ENCODE peak calls at places on chromosomes 16 and 17, in five cellular contexts. One of them, this sample, is unnamed.

GRCh38 chr17:7825206-7825980 is 8.6 kb upstream of the KDM6B start:
- DNase-seq in stomach: no peak
- DNase-seq in transverse colon: no peak
- DNase-seq in HCT116: no peak
- DNase-seq in suprapubic skin: no peak
- DNase-seq in this sample: no peak

GRCh38 chr17:27878776-27879562 is 14.2 kb downstream of the LYRM9 start:
- DNase-seq in stomach: no peak
- DNase-seq in HCT116: no peak
- DNase-seq in suprapubic skin: no peak
- DNase-seq in transverse colon: no peak
- DNase-seq in this sample: no peak

GRCh38 chr16:67336646-67337045 is 10.0 kb downstream of the LRRC36 start:
- DNase-seq in transverse colon: no peak
- DNase-seq in suprapubic skin: no peak
- DNase-seq in HCT116: no peak
- DNase-seq in stomach: no peak
- DNase-seq in this sample: no peak

GRCh38 chr17:49440581-49440980 is 25.9 kb upstream of the PHB1 start:
- DNase-seq in stomach: no peak
- DNase-seq in transverse colon: no peak
- DNase-seq in suprapubic skin: peak
- DNase-seq in HCT116: no peak
- DNase-seq in this sample: no peak

GRCh38 chr16:53372942-53373871 is 61.1 kb upstream of the RBL2 start:
- DNase-seq in HCT116: peak
- DNase-seq in transverse colon: peak
- DNase-seq in suprapubic skin: no peak
- DNase-seq in stomach: peak
- DNase-seq in this sample: no peak

GRCh38 chr17:59572301-59572924 is 7.0 kb downstream of the DHX40 start:
- DNase-seq in suprapubic skin: no peak
- DNase-seq in transverse colon: no peak
- DNase-seq in stomach: no peak
- DNase-seq in HCT116: no peak
- DNase-seq in this sample: no peak

GRCh38 chr17:32265896-32266388 is 310 bp downstream of the RHBDL3 start:
- DNase-seq in stomach: no peak
- DNase-seq in transverse colon: no peak
- DNase-seq in HCT116: no peak
- DNase-seq in suprapubic skin: no peak
- DNase-seq in this sample: no peak

GRCh38 chr17:48013876-48014602 is 23.6 kb downstream of the COPZ2 start:
- DNase-seq in suprapubic skin: no peak
- DNase-seq in stomach: no peak
- DNase-seq in transverse colon: no peak
- DNase-seq in HCT116: no peak
- DNase-seq in this sample: no peak

GRCh38 chr17:7435676-7436555 is 681 bp downstream of the TMEM102 start:
- DNase-seq in HCT116: peak
- DNase-seq in transverse colon: peak
- DNase-seq in suprapubic skin: no peak
- DNase-seq in stomach: peak
- DNase-seq in this sample: no peak

GRCh38 chr17:81325057-81325973 is 30.2 kb upstream of the SLC38A10 start:
- DNase-seq in transverse colon: no peak
- DNase-seq in stomach: no peak
- DNase-seq in HCT116: no peak
- DNase-seq in suprapubic skin: no peak
- DNase-seq in this sample: no peak

GRCh38 chr17:78414178-78415162 is 36.0 kb downstream of the PGS1 start:
- DNase-seq in stomach: no peak
- DNase-seq in transverse colon: no peak
- DNase-seq in suprapubic skin: no peak
- DNase-seq in HCT116: no peak
- DNase-seq in this sample: no peak

GRCh38 chr17:40564883-40565744 is at the start of gene CCR7:
- DNase-seq in transverse colon: peak
- DNase-seq in HCT116: no peak
- DNase-seq in suprapubic skin: no peak
- DNase-seq in stomach: peak
- DNase-seq in this sample: no peak

GRCh38 chr17:2207815-2208515 is 95.6 kb downstream of the SMG6 start:
- DNase-seq in stomach: no peak
- DNase-seq in transverse colon: no peak
- DNase-seq in suprapubic skin: no peak
- DNase-seq in HCT116: no peak
- DNase-seq in this sample: no peak

GRCh38 chr17:27817731-27818130 is 17.4 kb upstream of the NOS2 start:
- DNase-seq in suprapubic skin: no peak
- DNase-seq in transverse colon: no peak
- DNase-seq in HCT116: no peak
- DNase-seq in stomach: no peak
- DNase-seq in this sample: no peak

GRCh38 chr17:21039839-21040575 is 2.8 kb downstream of the USP22 start:
- DNase-seq in transverse colon: no peak
- DNase-seq in suprapubic skin: no peak
- DNase-seq in HCT116: peak
- DNase-seq in stomach: no peak
- DNase-seq in this sample: no peak

GRCh38 chr17:36721560-36722120 is 120.3 kb downstream of the MRM1 start:
- DNase-seq in suprapubic skin: no peak
- DNase-seq in HCT116: no peak
- DNase-seq in stomach: no peak
- DNase-seq in transverse colon: no peak
- DNase-seq in this sample: no peak

GRCh38 chr16:85524630-85525463 is 88.3 kb upstream of the GSE1 start:
- DNase-seq in suprapubic skin: no peak
- DNase-seq in stomach: peak
- DNase-seq in transverse colon: no peak
- DNase-seq in HCT116: no peak
- DNase-seq in this sample: no peak

GRCh38 chr17:40314557-40314953 is 5.6 kb downstream of the RARA start:
- DNase-seq in transverse colon: peak
- DNase-seq in suprapubic skin: peak
- DNase-seq in stomach: peak
- DNase-seq in HCT116: peak
- DNase-seq in this sample: no peak

GRCh38 chr17:44967907-44968224 is 237 bp downstream of the C1QL1 start:
- DNase-seq in stomach: no peak
- DNase-seq in suprapubic skin: no peak
- DNase-seq in transverse colon: no peak
- DNase-seq in HCT116: no peak
- DNase-seq in this sample: no peak

GRCh38 chr16:83631006-83631405 is 176.8 kb upstream of the HSBP1 start:
- DNase-seq in stomach: no peak
- DNase-seq in HCT116: no peak
- DNase-seq in transverse colon: no peak
- DNase-seq in suprapubic skin: no peak
- DNase-seq in this sample: no peak

GRCh38 chr17:38693700-38694329 is 11.3 kb upstream of the MLLT6 start:
- DNase-seq in transverse colon: peak
- DNase-seq in stomach: peak
- DNase-seq in suprapubic skin: peak
- DNase-seq in HCT116: no peak
- DNase-seq in this sample: no peak

GRCh38 chr16:460787-461186 is 35.3 kb downstream of the RAB11FIP3 start:
- DNase-seq in transverse colon: no peak
- DNase-seq in HCT116: no peak
- DNase-seq in suprapubic skin: no peak
- DNase-seq in stomach: no peak
- DNase-seq in this sample: no peak

GRCh38 chr17:45749831-45750335 is 34.2 kb upstream of the CRHR1 start:
- DNase-seq in stomach: no peak
- DNase-seq in transverse colon: no peak
- DNase-seq in suprapubic skin: no peak
- DNase-seq in HCT116: no peak
- DNase-seq in this sample: no peak

GRCh38 chr16:57859331-57859730 is 57.0 kb upstream of the KIFC3 start:
- DNase-seq in suprapubic skin: no peak
- DNase-seq in HCT116: peak
- DNase-seq in stomach: no peak
- DNase-seq in transverse colon: no peak
- DNase-seq in this sample: no peak

GRCh38 chr16:19879241-19879792 is 5.3 kb downstream of the GPRC5B start:
- DNase-seq in suprapubic skin: no peak
- DNase-seq in HCT116: no peak
- DNase-seq in stomach: no peak
- DNase-seq in transverse colon: no peak
- DNase-seq in this sample: no peak

GRCh38 chr16:57112403-57113041 is 20.1 kb downstream of the CPNE2 start:
- DNase-seq in suprapubic skin: no peak
- DNase-seq in stomach: no peak
- DNase-seq in transverse colon: no peak
- DNase-seq in HCT116: no peak
- DNase-seq in this sample: no peak

GRCh38 chr17:21024024-21024423 is 18.8 kb downstream of the USP22 start:
- DNase-seq in stomach: no peak
- DNase-seq in suprapubic skin: no peak
- DNase-seq in HCT116: no peak
- DNase-seq in transverse colon: no peak
- DNase-seq in this sample: no peak

GRCh38 chr17:67121317-67121887 is 77.0 kb downstream of the CACNG1 start:
- DNase-seq in transverse colon: no peak
- DNase-seq in suprapubic skin: no peak
- DNase-seq in stomach: no peak
- DNase-seq in HCT116: no peak
- DNase-seq in this sample: no peak

GRCh38 chr17:42422412-42422957 is 571 bp downstream of the CAVIN1 start:
- DNase-seq in transverse colon: no peak
- DNase-seq in suprapubic skin: no peak
- DNase-seq in HCT116: no peak
- DNase-seq in stomach: peak
- DNase-seq in this sample: no peak

GRCh38 chr16:76277099-76278030 is at the start of gene CNTNAP4:
- DNase-seq in stomach: no peak
- DNase-seq in transverse colon: no peak
- DNase-seq in suprapubic skin: no peak
- DNase-seq in HCT116: no peak
- DNase-seq in this sample: no peak

GRCh38 chr17:41308251-41308917 is 725 bp downstream of the KRTAP16-1 start:
- DNase-seq in suprapubic skin: peak
- DNase-seq in transverse colon: peak
- DNase-seq in HCT116: no peak
- DNase-seq in stomach: no peak
- DNase-seq in this sample: no peak

GRCh38 chr16:85477801-85478363 is 135.2 kb upstream of the GSE1 start:
- DNase-seq in transverse colon: no peak
- DNase-seq in stomach: no peak
- DNase-seq in HCT116: no peak
- DNase-seq in suprapubic skin: no peak
- DNase-seq in this sample: no peak

GRCh38 chr16:21952040-21952792 is 945 bp upstream of the UQCRC2 start:
- DNase-seq in stomach: peak
- DNase-seq in suprapubic skin: peak
- DNase-seq in HCT116: peak
- DNase-seq in transverse colon: peak
- DNase-seq in this sample: no peak
- TF ChIP-seq POLR2AphosphoS5 in stomach: no peak
- TF ChIP-seq POLR2AphosphoS5 in suprapubic skin: no peak
- TF ChIP-seq POLR2AphosphoS5 in HCT116: no peak
- TF ChIP-seq POLR2AphosphoS5 in transverse colon: no peak
- TF ChIP-seq POLR2AphosphoS5 in this sample: peak

GRCh38 chr16:11851301-11852091 is at the start of gene RSL1D1:
- DNase-seq in transverse colon: peak
- DNase-seq in stomach: peak
- DNase-seq in HCT116: peak
- DNase-seq in suprapubic skin: peak
- DNase-seq in this sample: peak
- TF ChIP-seq POLR2A in transverse colon: peak
- TF ChIP-seq POLR2A in stomach: no peak
- TF ChIP-seq POLR2A in HCT116: peak
- TF ChIP-seq POLR2A in suprapubic skin: peak
- TF ChIP-seq POLR2A in this sample: peak

GRCh38 chr17:29294580-29294900 is 592 bp upstream of the NUFIP2 start:
- DNase-seq in suprapubic skin: no peak
- DNase-seq in HCT116: no peak
- DNase-seq in transverse colon: no peak
- DNase-seq in stomach: no peak
- DNase-seq in this sample: no peak

GRCh38 chr17:29291163-29291752 is 2.7 kb downstream of the NUFIP2 start:
- DNase-seq in HCT116: peak
- DNase-seq in stomach: no peak
- DNase-seq in transverse colon: no peak
- DNase-seq in suprapubic skin: no peak
- DNase-seq in this sample: peak

GRCh38 chr17:29293890-29294579 is at the start of gene NUFIP2:
- DNase-seq in suprapubic skin: peak
- DNase-seq in stomach: peak
- DNase-seq in transverse colon: peak
- DNase-seq in HCT116: peak
- DNase-seq in this sample: peak

GRCh38 chr17:29292071-29292991 is 1.6 kb downstream of the NUFIP2 start:
- DNase-seq in transverse colon: peak
- DNase-seq in suprapubic skin: peak
- DNase-seq in HCT116: no peak
- DNase-seq in stomach: peak
- DNase-seq in this sample: peak

GRCh38 chr17:29292992-29293889 is 707 bp downstream of the NUFIP2 start:
- DNase-seq in suprapubic skin: peak
- DNase-seq in stomach: peak
- DNase-seq in HCT116: no peak
- DNase-seq in transverse colon: peak
- DNase-seq in this sample: peak
- TF ChIP-seq POLR2AphosphoS5 in suprapubic skin: no peak
- TF ChIP-seq POLR2AphosphoS5 in stomach: no peak
- TF ChIP-seq POLR2AphosphoS5 in HCT116: no peak
- TF ChIP-seq POLR2AphosphoS5 in transverse colon: peak
- TF ChIP-seq POLR2AphosphoS5 in this sample: no peak

DNA sequence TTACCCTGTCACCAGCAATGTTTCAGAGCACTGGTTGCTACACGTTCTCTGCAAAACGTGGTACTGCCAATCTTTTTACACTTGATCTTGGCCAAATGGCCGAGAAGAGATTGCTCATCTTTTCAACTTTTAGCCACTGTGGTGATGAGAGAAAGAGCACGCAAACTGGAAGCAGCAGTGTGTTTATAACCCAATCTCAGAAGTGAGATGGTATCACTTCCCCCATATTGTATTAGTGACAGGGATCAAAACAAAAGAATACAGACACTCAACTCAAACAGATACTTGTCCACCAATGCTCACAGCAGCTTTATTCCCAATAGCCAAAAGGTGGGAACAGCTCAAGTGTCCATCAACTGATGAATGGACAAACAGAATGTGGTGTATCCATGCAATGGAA is 72.1 kb upstream of the FA2H start:
- DNase-seq in suprapubic skin: no peak
- DNase-seq in HCT116: no peak
- DNase-seq in stomach: no peak
- DNase-seq in transverse colon: no peak
- DNase-seq in this sample: no peak
- TF ChIP-seq POLR2A in suprapubic skin: no peak
- TF ChIP-seq POLR2A in HCT116: no peak
- TF ChIP-seq POLR2A in stomach: no peak
- TF ChIP-seq POLR2A in transverse colon: no peak
- TF ChIP-seq POLR2A in this sample: no peak

GRCh38 chr16:27826081-27826892 is 237.2 kb downstream of the GSG1L start:
- DNase-seq in suprapubic skin: peak
- DNase-seq in HCT116: no peak
- DNase-seq in transverse colon: no peak
- DNase-seq in stomach: no peak
- DNase-seq in this sample: no peak
- TF ChIP-seq POLR2AphosphoS5 in suprapubic skin: no peak
- TF ChIP-seq POLR2AphosphoS5 in HCT116: no peak
- TF ChIP-seq POLR2AphosphoS5 in transverse colon: no peak
- TF ChIP-seq POLR2AphosphoS5 in stomach: no peak
- TF ChIP-seq POLR2AphosphoS5 in this sample: no peak

GRCh38 chr17:50866950-50867855 is 1.0 kb upstream of the TOB1 start:
- DNase-seq in suprapubic skin: peak
- DNase-seq in transverse colon: peak
- DNase-seq in HCT116: peak
- DNase-seq in stomach: peak
- DNase-seq in this sample: peak
- TF ChIP-seq POLR2A in suprapubic skin: peak
- TF ChIP-seq POLR2A in transverse colon: peak
- TF ChIP-seq POLR2A in HCT116: no peak
- TF ChIP-seq POLR2A in stomach: peak
- TF ChIP-seq POLR2A in this sample: peak

This sample was measured in GM12892.